ENCODE peak calls at places on chromosomes 6 and 20, in six cellular contexts. L is GM20000; E is kidney; C is activated CD8-positive, alpha-beta T cell treated with anti-CD3 and anti-CD28 coated beads for 36 hours; V is dorsolateral prefrontal cortex; K is coronary artery. T is an unnamed sample.
A peak's percentile ranks its signal among the peaks of the same experiment; 100 is the strongest.

GRCh38 chr6:41271901-41272395 is 14.5 kb downstream of the TREM1 start:
- DNase-seq in V (peak; percentile 23), C (peak; percentile 24), E (peak; percentile 79), L (no peak), K (no peak), T (no peak)

GRCh38 chr6:79404677-79405076 is 132.6 kb downstream of the LCA5 start:
- DNase-seq in L (no peak), V (no peak), E (peak; percentile 62), C (no peak), K (no peak), T (no peak)

GRCh38 chr6:44219053-44219814 is 2.5 kb downstream of the MYMX start:
- DNase-seq in C (peak; percentile 42), E (peak; percentile 97), L (peak; percentile 91), V (no peak), K (peak; percentile 92), T (peak; percentile 89)

GRCh38 chr6:46473866-46474265 is 17.4 kb downstream of the RCAN2 start:
- DNase-seq in L (no peak), E (no peak), V (no peak), K (no peak), C (no peak), T (no peak)

GRCh38 chr6:88561974-88562736 is 396.0 kb upstream of the CNR1 start:
- DNase-seq in V (no peak), C (no peak), E (no peak), K (no peak), L (no peak), T (no peak)

GRCh38 chr6:51743999-51744398 is 343.4 kb downstream of the PKHD1 start:
- DNase-seq in K (no peak), E (no peak), L (no peak), V (no peak), C (no peak), T (no peak)

GRCh38 chr20:13102237-13102636 is 93.5 kb downstream of the SPTLC3 start:
- DNase-seq in C (no peak), V (no peak), E (no peak), K (no peak), L (no peak), T (no peak)

GRCh38 chr6:1481326-1481725 is 92.0 kb downstream of the FOXF2 start:
- DNase-seq in L (no peak), K (no peak), C (no peak), V (no peak), E (no peak), T (no peak)

GRCh38 chr20:4150095-4150492 is 134.7 kb upstream of the RNF24 start:
- DNase-seq in L (no peak), C (no peak), E (peak; percentile 50), V (no peak), K (no peak), T (no peak)

GRCh38 chr6:159842035-159842434 is 42.0 kb downstream of the PNLDC1 start:
- DNase-seq in E (no peak), V (no peak), C (no peak), K (no peak), L (no peak), T (no peak)

GRCh38 chr6:90703383-90703782 is 116.5 kb upstream of the MAP3K7 start:
- DNase-seq in C (no peak), K (no peak), L (no peak), E (no peak), V (no peak), T (no peak)

GRCh38 chr20:3563548-3564177 is 92.8 kb downstream of the ATRN start:
- DNase-seq in V (no peak), L (peak; percentile 23), E (no peak), K (no peak), C (peak; percentile 9), T (peak; percentile 42)

GRCh38 chr20:32507998-32508774 is 76.9 kb downstream of the NOL4L start:
- DNase-seq in C (peak; percentile 54), L (no peak), V (no peak), E (peak; percentile 22), K (no peak), T (no peak)
- TF ChIP-seq CTCF in C (no peak), L (no peak), V (no peak), E (no peak), K (no peak), T (no peak)

DNA sequence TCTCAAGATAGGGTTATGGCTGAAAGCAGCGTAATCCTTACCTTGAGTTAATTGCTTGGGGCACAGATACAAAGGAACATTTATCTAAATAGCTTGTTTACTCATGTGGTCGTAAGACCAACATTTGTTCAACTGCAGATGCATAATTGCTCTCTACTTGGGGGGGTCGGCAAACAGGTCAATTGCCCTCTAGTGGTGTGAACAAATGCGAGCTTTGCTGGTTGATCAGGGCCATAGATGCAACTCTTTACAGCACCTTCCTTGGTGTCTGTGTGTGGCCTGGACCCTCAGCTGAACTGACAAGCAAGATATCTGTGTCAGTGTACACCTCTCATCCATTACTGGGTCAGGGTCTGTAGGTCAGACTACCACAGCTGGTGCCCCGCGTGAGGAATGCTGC is 24.1 kb downstream of the HLA-DPA1 start:
- DNase-seq in K (no peak), C (no peak), V (no peak), L (no peak), E (no peak), T (no peak)
- TF ChIP-seq CTCF in K (no peak), C (no peak), V (no peak), L (no peak), E (no peak), T (peak; percentile 26)

DNA sequence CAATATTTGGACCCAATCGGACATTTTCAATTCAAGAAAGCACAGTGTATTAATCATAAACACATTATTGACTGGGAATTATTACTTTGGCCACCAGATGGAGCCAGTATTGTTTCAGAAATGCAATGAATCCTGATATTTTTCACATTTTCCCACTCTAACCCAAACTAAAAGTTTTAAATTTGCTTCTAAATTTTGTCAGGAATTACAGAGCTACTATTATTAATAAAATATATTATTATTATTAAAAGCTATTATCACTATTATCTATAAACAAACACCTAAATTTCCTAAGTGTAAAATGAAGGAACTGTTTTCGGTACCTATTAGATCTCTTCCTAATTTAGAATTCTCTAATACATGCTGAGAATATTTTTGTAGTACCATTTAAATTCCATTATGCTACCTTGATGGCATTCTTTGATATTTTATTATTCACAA is 245.3 kb downstream of the OGFRL1 start:
- DNase-seq in E (no peak), K (no peak), L (peak; percentile 9), V (no peak), C (no peak), T (peak; percentile 37)
- TF ChIP-seq CTCF in E (peak; percentile 52), K (peak; percentile 26), L (peak; percentile 16), V (peak; percentile 62), C (peak; percentile 80), T (peak; percentile 73)

GRCh38 chr6:36912583-36912982 is 26.8 kb downstream of the C6orf89 start:
- DNase-seq in V (no peak), E (no peak), C (peak; percentile 81), K (no peak), L (peak; percentile 60), T (peak; percentile 65)

GRCh38 chr6:36916159-36916558 is 30.4 kb downstream of the C6orf89 start:
- DNase-seq in C (no peak), K (no peak), L (no peak), E (no peak), V (no peak), T (no peak)

GRCh38 chr6:36913082-36913481 is 27.3 kb downstream of the C6orf89 start:
- DNase-seq in E (no peak), V (no peak), C (no peak), L (no peak), K (no peak), T (no peak)

GRCh38 chr6:36915599-36915998 is 29.8 kb downstream of the C6orf89 start:
- DNase-seq in K (no peak), C (no peak), V (no peak), E (no peak), L (no peak), T (no peak)

GRCh38 chr6:36914227-36914794 is 28.6 kb downstream of the C6orf89 start:
- DNase-seq in E (no peak), K (no peak), C (peak; percentile 16), L (no peak), V (no peak), T (no peak)
- TF ChIP-seq CTCF in E (no peak), K (no peak), C (peak; percentile 11), L (no peak), V (no peak), T (no peak)

GRCh38 chr6:152314483-152314832 is 322.7 kb downstream of the SYNE1 start:
- DNase-seq in C (no peak), L (no peak), E (no peak), K (no peak), V (no peak), T (no peak)
- TF ChIP-seq CTCF in C (no peak), L (no peak), E (no peak), K (no peak), V (no peak), T (no peak)

GRCh38 chr6:93272201-93272600 is 147.2 kb downstream of the EPHA7 start:
- DNase-seq in V (no peak), C (no peak), L (no peak), K (no peak), E (no peak), T (no peak)
- TF ChIP-seq CTCF in V (no peak), C (no peak), L (no peak), K (no peak), E (no peak), T (no peak)

DNA sequence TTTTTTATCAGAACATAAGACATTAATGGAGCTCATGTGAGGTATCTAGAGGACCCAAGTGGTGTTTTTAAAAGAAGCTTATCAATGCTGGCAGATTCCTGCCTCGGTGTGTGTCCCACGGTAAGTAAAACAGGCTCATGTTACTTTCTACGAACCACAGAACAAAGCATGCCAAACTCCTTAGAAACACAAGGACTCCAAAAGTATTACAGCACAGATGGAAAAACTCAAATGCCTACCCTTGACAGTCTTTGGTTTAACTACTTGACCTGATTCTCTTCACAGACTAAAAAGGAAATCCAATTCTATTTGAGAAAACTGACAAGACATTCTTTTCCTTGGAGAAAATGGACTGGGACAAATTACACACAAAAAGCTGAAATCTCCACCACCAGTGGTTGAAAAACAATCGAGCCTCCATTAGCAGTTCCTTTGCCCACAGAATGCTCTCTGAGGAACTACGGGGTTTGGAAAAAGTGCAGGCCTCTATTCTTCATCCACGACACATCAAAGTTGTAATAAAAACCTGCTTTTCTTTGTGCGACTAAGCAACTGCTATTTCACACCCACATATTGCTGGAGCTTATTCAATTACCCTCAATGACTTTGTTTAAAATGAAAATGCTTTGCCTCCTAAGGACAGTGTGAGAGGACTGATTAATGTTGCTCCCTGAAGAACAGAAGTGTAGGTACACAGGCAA is 5.4 kb downstream of the METTL24 start:
- DNase-seq in C (no peak), E (no peak), V (no peak), K (no peak), L (no peak), T (no peak)
- TF ChIP-seq CTCF in C (no peak), E (no peak), V (no peak), K (no peak), L (no peak), T (no peak)

DNA sequence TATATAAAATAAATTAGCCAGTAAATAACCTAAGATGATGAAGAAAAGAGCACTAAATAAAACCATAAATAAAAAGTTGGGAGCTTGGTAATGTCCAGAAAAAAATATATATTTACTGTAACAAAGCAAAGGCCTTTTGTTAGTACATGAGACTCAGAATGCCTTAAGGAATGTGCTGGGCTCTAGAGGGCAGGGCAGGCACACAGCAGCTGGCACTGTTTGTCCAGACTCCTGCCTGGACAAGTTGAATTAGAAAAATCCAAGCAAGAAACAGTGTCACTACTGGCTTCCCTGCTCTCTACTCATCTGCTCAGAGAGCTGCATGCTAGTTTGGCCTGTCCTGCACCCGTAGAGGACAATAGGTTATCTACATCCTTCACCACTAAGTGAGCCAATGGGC is 8.8 kb downstream of the DEFB129 start:
- DNase-seq in C (no peak), L (no peak), E (no peak), K (no peak), V (no peak), T (no peak)
- TF ChIP-seq CTCF in C (no peak), L (no peak), E (peak; percentile 16), K (no peak), V (no peak), T (no peak)